ENCODE peak calls at places on chromosomes 13 and 19, in eight cellular contexts. H is stomach, T is esophagus muscularis mucosa, A is upper lobe of left lung, P is GM23338, R is spleen, V is breast epithelium, C is prostate gland. F is an unnamed sample.

GRCh38 chr19:8512115-8512967 is 1.6 kb downstream of the ZNF414 start:
- DNase-seq in P (peak; percentile 85), C (no peak), R (no peak), H (no peak), V (no peak), T (no peak), A (no peak), F (no peak)

GRCh38 chr13:112072531-112073244 is 5.7 kb downstream of the SOX1 start:
- DNase-seq in V (no peak), R (no peak), H (no peak), A (no peak), T (no peak), C (no peak), P (peak; percentile 92), F (no peak)

GRCh38 chr19:29626386-29626785 is 20.3 kb downstream of the POP4 start:
- DNase-seq in V (no peak), R (peak; percentile 68), T (no peak), A (no peak), C (no peak), H (no peak), P (no peak), F (no peak)

GRCh38 chr13:30872685-30873443 is 33.2 kb upstream of the MEDAG start:
- DNase-seq in V (no peak), T (no peak), C (no peak), H (no peak), P (peak; percentile 88), R (no peak), A (peak; percentile 43), F (peak; percentile 58)

GRCh38 chr13:35768551-35768950 is 292.1 kb upstream of the MAB21L1 start:
- DNase-seq in T (no peak), V (no peak), P (no peak), A (no peak), H (no peak), R (no peak), C (no peak), F (no peak)

GRCh38 chr13:95153647-95154405 is 147.4 kb downstream of the ABCC4 start:
- DNase-seq in H (no peak), P (peak; percentile 41), V (no peak), T (no peak), A (no peak), C (no peak), R (no peak), F (no peak)

GRCh38 chr19:4319067-4319718 is 14.8 kb downstream of the FSD1 start:
- DNase-seq in P (no peak), A (no peak), H (no peak), T (no peak), V (no peak), C (no peak), R (no peak), F (no peak)

GRCh38 chr19:55210120-55210493 is 806 bp upstream of the PTPRH start:
- DNase-seq in H (peak; percentile 48), T (no peak), R (no peak), C (no peak), P (no peak), A (no peak), V (no peak), F (no peak)

GRCh38 chr13:98927954-98928927 is 49.6 kb downstream of the DOCK9 start:
- DNase-seq in H (no peak), P (peak; percentile 66), T (peak; percentile 84), V (no peak), C (no peak), R (no peak), A (no peak), F (no peak)

GRCh38 chr13:89514534-89515312 is 1832.8 kb upstream of the MIR17HG start:
- DNase-seq in V (no peak), H (no peak), R (no peak), C (no peak), A (peak; percentile 27), T (no peak), P (peak; percentile 76), F (no peak)

GRCh38 chr13:53201454-53202225 is 173.0 kb downstream of the OLFM4 start:
- DNase-seq in V (no peak), T (no peak), P (peak; percentile 65), A (no peak), C (no peak), R (peak; percentile 69), H (no peak), F (no peak)

GRCh38 chr13:45092668-45093067 is 27.6 kb upstream of the GTF2F2 start:
- DNase-seq in P (no peak), V (no peak), C (no peak), H (no peak), A (no peak), T (no peak), R (no peak), F (no peak)

GRCh38 chr19:37654525-37654832 is 786 bp downstream of the ZFP30 start:
- DNase-seq in C (no peak), A (no peak), T (no peak), V (no peak), H (no peak), R (no peak), P (peak; percentile 58), F (no peak)

GRCh38 chr13:32142956-32143375 is 111.4 kb downstream of the FRY start:
- DNase-seq in C (no peak), R (no peak), A (no peak), P (peak; percentile 82), V (no peak), T (no peak), H (no peak), F (no peak)

GRCh38 chr19:49907745-49908446 is 11.2 kb upstream of the IL4I1 start:
- DNase-seq in P (no peak), A (no peak), R (no peak), H (no peak), T (no peak), C (no peak), V (no peak), F (no peak)

GRCh38 chr19:16185925-16186234 is 670 bp downstream of the FAM32A start:
- DNase-seq in C (peak; percentile 17), T (no peak), P (no peak), V (no peak), A (no peak), H (no peak), R (no peak), F (no peak)

GRCh38 chr19:3683866-3684816 is 16.1 kb downstream of the PIP5K1C start:
- DNase-seq in H (no peak), T (no peak), R (no peak), V (no peak), P (no peak), A (no peak), C (no peak), F (no peak)

GRCh38 chr13:106475852-106476251 is 59.6 kb downstream of the EFNB2 start:
- DNase-seq in R (no peak), T (no peak), V (no peak), P (no peak), H (no peak), A (no peak), C (no peak), F (no peak)

GRCh38 chr19:18097993-18098890 is 664 bp downstream of the MAST3 start:
- DNase-seq in P (no peak), T (no peak), A (no peak), C (no peak), H (no peak), R (no peak), V (no peak), F (no peak)

GRCh38 chr19:33310606-33311325 is 8.4 kb upstream of the CEBPA start:
- DNase-seq in C (peak; percentile 92), T (no peak), V (no peak), R (no peak), A (peak; percentile 77), P (peak; percentile 45), H (peak; percentile 80), F (no peak)

DNA sequence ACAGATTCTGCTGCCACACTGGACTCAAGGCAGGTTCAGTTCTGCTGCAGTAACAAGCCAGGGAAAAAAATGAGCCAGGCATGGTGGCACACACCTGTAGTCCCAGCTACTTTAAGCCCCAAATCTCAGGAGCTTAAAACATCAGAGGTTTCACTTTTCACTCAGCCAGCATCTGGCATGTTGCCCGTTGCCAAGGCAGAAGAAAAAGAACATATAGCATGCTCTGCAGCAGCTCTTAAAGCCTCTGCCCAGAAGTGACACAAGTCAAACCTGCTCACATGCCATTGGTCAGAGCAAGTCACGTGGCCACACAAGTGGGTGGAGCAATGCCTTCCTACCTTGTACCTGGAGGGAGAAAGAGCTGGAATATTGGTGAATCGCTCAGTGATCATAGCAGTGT is 14.7 kb upstream of the ADGRE5 start:
- DNase-seq in T (peak; percentile 95), V (peak; percentile 78), R (peak; percentile 94), H (peak; percentile 95), P (peak; percentile 95), C (peak; percentile 72), A (peak; percentile 96), F (no peak)
- H3K4me3 ChIP-seq in T (no peak overlapping the region), V (no peak overlapping the region), R (peak overlapping the region; percentile 10), H (no peak overlapping the region), P (no peak overlapping the region), C (no peak overlapping the region), A (no peak overlapping the region), F (no peak overlapping the region)

DNA sequence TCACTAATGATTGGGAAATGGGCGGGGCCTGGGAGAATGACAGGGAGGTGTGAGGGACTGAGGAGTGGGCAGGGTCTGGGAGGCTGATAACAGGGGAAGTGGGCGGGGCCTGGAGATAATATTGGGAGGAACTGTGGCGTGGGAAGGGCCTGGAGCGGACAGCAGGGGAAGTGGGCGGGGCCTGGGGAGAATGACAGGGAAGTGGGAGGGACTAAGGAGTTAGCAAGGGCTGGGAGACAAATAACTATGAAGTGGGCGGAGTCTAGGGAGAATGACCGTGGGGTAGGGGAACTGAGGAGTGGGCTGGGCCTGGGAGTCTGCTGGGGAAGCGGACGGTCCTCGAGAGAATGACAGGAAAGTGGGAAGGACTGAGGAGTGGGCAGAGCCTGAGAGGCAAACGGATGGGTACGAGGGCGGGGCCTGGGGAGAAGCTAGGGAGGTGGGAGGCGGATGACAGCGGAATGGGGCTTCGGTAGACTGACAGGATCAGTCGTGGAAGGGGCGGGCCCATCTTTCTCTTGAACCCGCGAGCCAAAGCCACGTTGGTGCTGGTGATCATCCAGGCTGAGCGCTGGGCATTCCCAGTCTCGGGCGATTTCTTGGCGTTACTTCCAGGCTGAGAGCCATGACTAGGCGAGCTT is 14.0 kb upstream of the TUBB4A start:
- DNase-seq in R (peak; percentile 96), A (peak; percentile 99), H (peak; percentile 95), T (peak; percentile 96), C (peak; percentile 90), P (peak; percentile 100), V (peak; percentile 78), F (no peak)
- TF ChIP-seq POLR2AphosphoS5 in R (no peak), A (no peak), H (no peak), T (no peak), C (peak; percentile 42), P (no peak), V (no peak), F (no peak)

DNA sequence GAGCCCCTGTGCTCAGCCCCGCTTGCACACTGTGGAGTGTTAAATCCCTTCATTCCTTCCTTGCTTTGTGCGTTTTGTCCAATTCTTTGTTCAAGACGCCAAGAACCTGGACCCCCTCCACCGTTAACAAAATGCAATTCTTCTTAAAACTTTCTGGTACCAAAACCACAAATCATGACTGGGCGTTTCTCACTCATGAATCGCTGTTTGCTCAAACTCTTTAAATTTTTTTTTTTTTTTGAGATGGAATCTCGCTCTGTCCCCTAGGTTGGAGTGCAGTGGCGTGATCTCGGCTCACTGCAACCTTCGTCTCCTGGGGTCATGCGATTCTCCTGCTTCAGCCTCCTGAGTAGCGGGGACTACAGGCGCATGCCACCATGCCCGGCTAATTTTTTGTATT is 841 bp downstream of the ZNF20 start:
- DNase-seq in T (no peak), C (no peak), P (peak; percentile 18), H (no peak), A (no peak), R (no peak), V (no peak), F (no peak)
- H3K4me3 ChIP-seq in T (peak overlapping the region; percentile 81), C (peak overlapping the region; percentile 88), P (peak overlapping the region; percentile 83), H (peak overlapping the region; percentile 87), A (peak overlapping the region; percentile 83), R (peak overlapping the region; percentile 98), V (peak overlapping the region; percentile 82), F (peak overlapping the region; percentile 78)

GRCh38 chr19:45886427-45887310 is 728 bp upstream of the IRF2BP1 start:
- DNase-seq in T (peak; percentile 98), R (peak; percentile 95), A (peak; percentile 88), P (peak; percentile 98), V (peak; percentile 89), C (peak; percentile 88), H (peak; percentile 93), F (peak; percentile 94)
- TF ChIP-seq POLR2AphosphoS5 in T (peak; percentile 97), R (peak; percentile 75), A (peak; percentile 71), P (peak; percentile 65), V (peak; percentile 78), C (peak; percentile 98), H (peak; percentile 83), F (peak; percentile 94)

F was measured in vagina.